ENCODE peak calls at places on chromosomes 1 and 21, in seven cellular contexts. One of them, this sample, is unnamed.

GRCh38 chr1:27557596-27558340 is 46.2 kb downstream of the AHDC1 start:
- DNase-seq in H9: peak
- DNase-seq in neuronal stem cell: no peak
- DNase-seq in mesenchymal stem cell: no peak
- DNase-seq in IMR-90: no peak
- DNase-seq in H1: no peak
- DNase-seq in mesendoderm: peak
- DNase-seq in this sample: no peak

GRCh38 chr1:165629848-165630628 is 996 bp upstream of the MGST3 start:
- DNase-seq in mesenchymal stem cell: no peak
- DNase-seq in H1: no peak
- DNase-seq in neuronal stem cell: no peak
- DNase-seq in H9: peak
- DNase-seq in IMR-90: no peak
- DNase-seq in mesendoderm: peak
- DNase-seq in this sample: no peak

GRCh38 chr1:226438007-226438406 is 30.1 kb upstream of the PARP1 start:
- DNase-seq in mesenchymal stem cell: peak
- DNase-seq in H9: no peak
- DNase-seq in neuronal stem cell: no peak
- DNase-seq in IMR-90: no peak
- DNase-seq in H1: no peak
- DNase-seq in mesendoderm: no peak
- DNase-seq in this sample: no peak

GRCh38 chr1:242454262-242455051 is 70.0 kb downstream of the PLD5 start:
- DNase-seq in mesenchymal stem cell: peak
- DNase-seq in H1: no peak
- DNase-seq in neuronal stem cell: peak
- DNase-seq in mesendoderm: peak
- DNase-seq in H9: no peak
- DNase-seq in IMR-90: peak
- DNase-seq in this sample: no peak

GRCh38 chr1:234602334-234603220 is 7.4 kb downstream of the IRF2BP2 start:
- DNase-seq in H9: no peak
- DNase-seq in mesendoderm: no peak
- DNase-seq in neuronal stem cell: no peak
- DNase-seq in mesenchymal stem cell: peak
- DNase-seq in IMR-90: peak
- DNase-seq in H1: no peak
- DNase-seq in this sample: peak

GRCh38 chr1:113653741-113654140 is 105.5 kb downstream of the PHTF1 start:
- DNase-seq in IMR-90: no peak
- DNase-seq in mesenchymal stem cell: no peak
- DNase-seq in H9: no peak
- DNase-seq in mesendoderm: no peak
- DNase-seq in neuronal stem cell: no peak
- DNase-seq in H1: no peak
- DNase-seq in this sample: no peak

GRCh38 chr1:197680311-197680710 is 95.0 kb downstream of the DENND1B start:
- DNase-seq in H1: no peak
- DNase-seq in neuronal stem cell: no peak
- DNase-seq in mesendoderm: no peak
- DNase-seq in H9: no peak
- DNase-seq in mesenchymal stem cell: no peak
- DNase-seq in IMR-90: peak
- DNase-seq in this sample: no peak

GRCh38 chr1:59020151-59020997 is 236.5 kb upstream of the JUN start:
- DNase-seq in mesenchymal stem cell: peak
- DNase-seq in IMR-90: peak
- DNase-seq in H9: no peak
- DNase-seq in mesendoderm: no peak
- DNase-seq in H1: no peak
- DNase-seq in neuronal stem cell: no peak
- DNase-seq in this sample: peak

GRCh38 chr1:192575499-192576189 is at the start of gene RGS1:
- DNase-seq in neuronal stem cell: no peak
- DNase-seq in H9: no peak
- DNase-seq in mesendoderm: no peak
- DNase-seq in mesenchymal stem cell: peak
- DNase-seq in H1: no peak
- DNase-seq in IMR-90: no peak
- DNase-seq in this sample: peak

GRCh38 chr1:32636793-32637561 is 13.4 kb downstream of the ZBTB8OS start:
- DNase-seq in mesendoderm: peak
- DNase-seq in IMR-90: no peak
- DNase-seq in H9: no peak
- DNase-seq in mesenchymal stem cell: no peak
- DNase-seq in H1: no peak
- DNase-seq in neuronal stem cell: peak
- DNase-seq in this sample: peak

GRCh38 chr1:51898090-51898734 is 19.7 kb upstream of the NRDC start:
- DNase-seq in mesenchymal stem cell: peak
- DNase-seq in H1: no peak
- DNase-seq in H9: no peak
- DNase-seq in neuronal stem cell: no peak
- DNase-seq in IMR-90: peak
- DNase-seq in mesendoderm: no peak
- DNase-seq in this sample: no peak

GRCh38 chr1:188367669-188368068 is 1538.9 kb downstream of the PLA2G4A start:
- DNase-seq in IMR-90: no peak
- DNase-seq in H9: no peak
- DNase-seq in mesendoderm: no peak
- DNase-seq in mesenchymal stem cell: no peak
- DNase-seq in neuronal stem cell: no peak
- DNase-seq in H1: no peak
- DNase-seq in this sample: no peak

GRCh38 chr1:143610196-143610595 is 361.6 kb downstream of the FAM72C start:
- DNase-seq in IMR-90: no peak
- DNase-seq in H9: no peak
- DNase-seq in mesenchymal stem cell: no peak
- DNase-seq in neuronal stem cell: no peak
- DNase-seq in H1: no peak
- DNase-seq in mesendoderm: no peak
- DNase-seq in this sample: no peak

GRCh38 chr1:143604887-143605286 is 366.9 kb downstream of the FAM72C start:
- DNase-seq in H9: no peak
- DNase-seq in IMR-90: no peak
- DNase-seq in H1: no peak
- DNase-seq in mesendoderm: no peak
- DNase-seq in mesenchymal stem cell: no peak
- DNase-seq in neuronal stem cell: no peak
- DNase-seq in this sample: no peak
- H2BK120ac ChIP-seq in H9: no peak
- H2BK120ac ChIP-seq in IMR-90: no peak
- H2BK120ac ChIP-seq in H1: no peak
- H2BK120ac ChIP-seq in mesendoderm: no peak
- H2BK120ac ChIP-seq in mesenchymal stem cell: no peak
- H2BK120ac ChIP-seq in neuronal stem cell: no peak
- H2BK120ac ChIP-seq in this sample: no peak

GRCh38 chr1:163315773-163316374 is 5.9 kb upstream of the NUF2 start:
- DNase-seq in mesenchymal stem cell: peak
- DNase-seq in IMR-90: peak
- DNase-seq in mesendoderm: peak
- DNase-seq in H1: no peak
- DNase-seq in neuronal stem cell: peak
- DNase-seq in H9: no peak
- DNase-seq in this sample: peak
- H2AK5ac ChIP-seq in mesenchymal stem cell: no peak
- H2AK5ac ChIP-seq in IMR-90: no peak
- H2AK5ac ChIP-seq in mesendoderm: no peak
- H2AK5ac ChIP-seq in H1: no peak
- H2AK5ac ChIP-seq in neuronal stem cell: no peak
- H2AK5ac ChIP-seq in H9: no peak
- H2AK5ac ChIP-seq in this sample: no peak

DNA sequence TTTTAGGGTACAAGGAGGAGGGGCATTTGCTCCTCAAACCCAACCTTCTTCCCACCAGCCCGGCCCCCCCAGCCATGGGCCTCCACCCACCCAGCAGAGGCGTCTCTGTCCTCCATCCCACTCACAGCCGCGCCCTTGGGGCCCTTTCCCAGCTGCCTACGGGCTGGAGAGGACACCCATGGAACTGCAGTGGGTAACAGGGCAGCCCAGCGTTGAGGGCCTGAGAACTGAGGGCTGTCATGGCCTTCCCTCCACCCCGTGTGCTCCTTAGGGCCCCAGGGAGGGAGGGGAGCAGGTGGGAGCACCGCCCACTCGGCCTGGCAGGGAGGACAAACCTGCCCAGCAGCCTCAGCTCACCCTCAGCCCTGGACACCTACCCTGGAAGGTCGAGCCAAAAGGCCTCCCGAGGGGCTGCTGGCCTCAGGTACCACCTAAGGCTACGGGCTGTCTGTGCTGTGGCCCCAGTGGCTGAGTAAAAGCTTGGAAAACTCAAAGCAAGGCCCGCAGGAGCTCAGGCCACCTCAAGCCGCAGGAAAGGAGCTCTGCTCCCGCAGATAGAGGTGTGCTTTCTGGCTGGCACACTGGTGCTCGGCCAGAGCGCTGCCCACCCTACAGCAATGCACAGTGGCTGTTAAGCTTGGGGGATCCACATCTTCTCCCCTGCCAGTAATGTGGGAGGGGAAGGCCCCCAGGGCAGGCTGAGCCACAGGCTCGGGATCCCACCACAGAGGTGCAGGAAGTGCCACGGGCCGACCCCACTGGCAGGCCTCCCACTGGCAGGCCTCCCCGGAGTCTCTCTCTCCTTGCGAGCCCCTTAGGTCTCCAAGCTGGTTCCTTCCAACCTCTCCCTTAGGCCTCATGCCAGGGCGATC is 2.2 kb upstream of the ARHGEF16 start:
- DNase-seq in mesenchymal stem cell: no peak
- DNase-seq in H1: no peak
- DNase-seq in H9: no peak
- DNase-seq in IMR-90: no peak
- DNase-seq in neuronal stem cell: no peak
- DNase-seq in mesendoderm: no peak
- DNase-seq in this sample: no peak
- H2BK120ac ChIP-seq in mesenchymal stem cell: no peak
- H2BK120ac ChIP-seq in H1: no peak
- H2BK120ac ChIP-seq in H9: no peak
- H2BK120ac ChIP-seq in IMR-90: no peak
- H2BK120ac ChIP-seq in neuronal stem cell: no peak
- H2BK120ac ChIP-seq in mesendoderm: no peak
- H2BK120ac ChIP-seq in this sample: no peak

DNA sequence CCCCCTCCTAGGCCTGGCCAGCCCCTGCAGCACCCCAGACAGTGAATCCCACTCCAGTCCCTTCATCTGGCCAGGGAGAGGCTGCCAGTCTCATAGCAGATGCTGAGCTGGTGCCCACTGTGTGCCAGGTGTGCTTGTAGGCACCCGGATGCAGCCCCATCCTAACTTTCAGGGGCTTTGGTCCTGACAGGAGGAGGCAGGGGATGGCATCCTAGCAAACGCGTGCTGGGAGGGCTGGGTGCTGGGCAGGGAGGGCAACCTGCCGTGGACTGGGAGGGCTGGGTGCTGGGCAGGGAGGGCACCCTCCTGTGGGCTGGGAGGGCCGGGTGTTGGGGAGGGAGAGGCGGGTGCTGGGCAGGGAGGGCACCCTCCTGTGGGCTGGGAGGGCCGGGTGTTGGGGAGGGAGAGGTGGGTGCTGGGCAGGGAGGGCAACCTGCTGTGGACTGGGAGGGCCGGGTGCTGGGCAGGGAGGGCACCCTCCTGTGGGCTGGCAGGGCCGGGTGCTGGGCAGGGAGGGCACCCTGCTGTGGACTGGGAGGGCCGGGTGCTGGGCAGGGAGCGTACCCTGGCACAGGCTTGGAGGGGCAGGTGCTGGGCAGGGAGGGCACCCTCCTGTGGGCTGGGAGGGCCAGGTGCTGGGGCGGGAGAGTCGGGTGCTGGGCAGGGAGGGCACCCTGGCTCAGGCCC is 35.3 kb downstream of the SLC19A1 start:
- DNase-seq in IMR-90: no peak
- DNase-seq in neuronal stem cell: no peak
- DNase-seq in H1: no peak
- DNase-seq in mesendoderm: no peak
- DNase-seq in H9: no peak
- DNase-seq in mesenchymal stem cell: no peak
- DNase-seq in this sample: no peak
- H2AK5ac ChIP-seq in IMR-90: no peak
- H2AK5ac ChIP-seq in neuronal stem cell: peak
- H2AK5ac ChIP-seq in H1: no peak
- H2AK5ac ChIP-seq in mesendoderm: no peak
- H2AK5ac ChIP-seq in H9: no peak
- H2AK5ac ChIP-seq in mesenchymal stem cell: no peak
- H2AK5ac ChIP-seq in this sample: no peak

GRCh38 chr1:5598824-5599395 is 393.3 kb downstream of the NPHP4 start:
- DNase-seq in H9: peak
- DNase-seq in IMR-90: no peak
- DNase-seq in neuronal stem cell: no peak
- DNase-seq in H1: no peak
- DNase-seq in mesendoderm: no peak
- DNase-seq in mesenchymal stem cell: no peak
- DNase-seq in this sample: no peak

GRCh38 chr1:5597991-5598823 is 394.0 kb downstream of the NPHP4 start:
- DNase-seq in H1: no peak
- DNase-seq in mesenchymal stem cell: no peak
- DNase-seq in IMR-90: no peak
- DNase-seq in mesendoderm: peak
- DNase-seq in neuronal stem cell: no peak
- DNase-seq in H9: peak
- DNase-seq in this sample: no peak

GRCh38 chr1:5597171-5597864 is 394.9 kb downstream of the NPHP4 start:
- DNase-seq in mesendoderm: no peak
- DNase-seq in neuronal stem cell: no peak
- DNase-seq in H9: no peak
- DNase-seq in IMR-90: no peak
- DNase-seq in H1: no peak
- DNase-seq in mesenchymal stem cell: no peak
- DNase-seq in this sample: peak

GRCh38 chr1:5601516-5601915 is 390.7 kb downstream of the NPHP4 start:
- DNase-seq in mesenchymal stem cell: no peak
- DNase-seq in H1: no peak
- DNase-seq in H9: no peak
- DNase-seq in mesendoderm: no peak
- DNase-seq in IMR-90: no peak
- DNase-seq in neuronal stem cell: no peak
- DNase-seq in this sample: no peak

DNA sequence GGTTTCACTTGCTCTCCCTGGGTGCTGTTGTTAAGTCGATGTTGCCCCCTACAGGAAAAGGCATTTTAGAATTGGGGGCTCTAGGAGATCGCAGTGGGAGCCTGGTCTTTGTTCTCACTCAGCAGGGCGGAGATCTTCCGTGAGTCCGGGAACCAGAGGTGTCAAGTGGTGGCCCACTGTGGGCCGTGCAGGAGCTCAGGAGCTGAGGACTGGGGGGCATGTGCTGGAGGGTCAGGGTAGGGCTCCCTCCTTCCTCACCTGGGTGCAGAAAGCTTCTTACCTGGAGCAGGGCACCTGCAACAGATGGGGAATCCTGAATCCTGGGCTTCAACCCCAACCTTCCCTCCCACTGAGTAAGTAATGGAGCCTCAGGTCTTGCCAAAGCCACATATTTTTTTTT is 392.7 kb downstream of the NPHP4 start:
- DNase-seq in IMR-90: no peak
- DNase-seq in mesenchymal stem cell: no peak
- DNase-seq in H9: peak
- DNase-seq in H1: no peak
- DNase-seq in neuronal stem cell: no peak
- DNase-seq in mesendoderm: no peak
- DNase-seq in this sample: no peak
- H2BK120ac ChIP-seq in IMR-90: no peak
- H2BK120ac ChIP-seq in mesenchymal stem cell: no peak
- H2BK120ac ChIP-seq in H9: no peak
- H2BK120ac ChIP-seq in H1: no peak
- H2BK120ac ChIP-seq in neuronal stem cell: no peak
- H2BK120ac ChIP-seq in mesendoderm: no peak
- H2BK120ac ChIP-seq in this sample: no peak

GRCh38 chr1:159229486-159229885 is 24.8 kb downstream of the ACKR1 start:
- DNase-seq in neuronal stem cell: no peak
- DNase-seq in H1: no peak
- DNase-seq in mesenchymal stem cell: no peak
- DNase-seq in IMR-90: no peak
- DNase-seq in mesendoderm: peak
- DNase-seq in H9: no peak
- DNase-seq in this sample: no peak
- H2AK5ac ChIP-seq in neuronal stem cell: no peak
- H2AK5ac ChIP-seq in H1: no peak
- H2AK5ac ChIP-seq in mesenchymal stem cell: no peak
- H2AK5ac ChIP-seq in IMR-90: no peak
- H2AK5ac ChIP-seq in mesendoderm: no peak
- H2AK5ac ChIP-seq in H9: no peak
- H2AK5ac ChIP-seq in this sample: no peak

This sample was measured in trophoblast cell.